ENCODE peak calls at places on chromosomes 12 and 14, in five cellular contexts. Q, E, K, B and H are unnamed samples.

GRCh38 chr12:29709056-29709455 is 74.7 kb downstream of the TMTC1 start:
- DNase-seq in Q (no peak), E (no peak), K (peak), B (no peak), H (no peak)

GRCh38 chr12:100913872-100914600 is 119.5 kb downstream of the ANO4 start:
- DNase-seq in Q (no peak), E (no peak), K (no peak), B (no peak), H (no peak)

GRCh38 chr12:13173012-13173441 is 23.5 kb upstream of the EMP1 start:
- DNase-seq in Q (no peak), E (no peak), K (no peak), B (peak), H (no peak)

GRCh38 chr12:104055686-104056388 is 5.8 kb upstream of the GLT8D2 start:
- DNase-seq in Q (peak), E (no peak), K (peak), B (peak), H (peak)

GRCh38 chr14:20630340-20631022 is 11.0 kb downstream of the OR6S1 start:
- DNase-seq in Q (no peak), E (peak), K (peak), B (no peak), H (no peak)

GRCh38 chr14:53881161-53881846 is 75.3 kb downstream of the BMP4 start:
- DNase-seq in Q (no peak), E (peak), K (no peak), B (no peak), H (no peak)

GRCh38 chr14:95523818-95524448 is 7.5 kb upstream of the SYNE3 start:
- DNase-seq in Q (no peak), E (no peak), K (no peak), B (no peak), H (peak)

GRCh38 chr14:103737432-103738045 is 21.9 kb downstream of the ZFYVE21 start:
- DNase-seq in Q (no peak), E (no peak), K (no peak), B (no peak), H (no peak)

GRCh38 chr12:19205120-19205519 is 75.6 kb downstream of the PLEKHA5 start:
- DNase-seq in Q (no peak), E (no peak), K (no peak), B (no peak), H (no peak)

GRCh38 chr14:89669209-89669608 is 252.2 kb upstream of the FOXN3 start:
- DNase-seq in Q (no peak), E (no peak), K (no peak), B (no peak), H (no peak)

GRCh38 chr14:45135181-45135580 is 549 bp upstream of the FANCM start:
- DNase-seq in Q (no peak), E (peak), K (peak), B (no peak), H (no peak)

GRCh38 chr14:58130121-58130782 is 21.8 kb downstream of the ARMH4 start:
- DNase-seq in Q (no peak), E (no peak), K (no peak), B (no peak), H (no peak)

GRCh38 chr12:68641138-68641537 is 30.4 kb downstream of the RAP1B start:
- DNase-seq in Q (no peak), E (no peak), K (no peak), B (no peak), H (no peak)

GRCh38 chr14:52029881-52030280 is 39.0 kb downstream of the NID2 start:
- DNase-seq in Q (no peak), E (no peak), K (no peak), B (no peak), H (no peak)

GRCh38 chr12:10033783-10034381 is 3.4 kb downstream of the CLEC9A start:
- DNase-seq in Q (no peak), E (peak), K (peak), B (no peak), H (no peak)

GRCh38 chr14:77158175-77158908 is 16.8 kb upstream of the ZDHHC22 start:
- DNase-seq in Q (peak), E (peak), K (peak), B (peak), H (peak)

GRCh38 chr14:104516906-104517305 is 62.7 kb upstream of the C14orf180 start:
- DNase-seq in Q (no peak), E (no peak), K (no peak), B (no peak), H (no peak)

GRCh38 chr14:103418508-103418818 is 33.2 kb downstream of the MARK3 start:
- DNase-seq in Q (no peak), E (no peak), K (no peak), B (no peak), H (no peak)

GRCh38 chr14:60349663-60350365 is 100.8 kb downstream of the PPM1A start:
- DNase-seq in Q (peak), E (peak), K (peak), B (no peak), H (peak)

GRCh38 chr12:56021882-56022497 is 1.1 kb downstream of the IKZF4 start:
- DNase-seq in Q (no peak), E (no peak), K (no peak), B (no peak), H (no peak)

GRCh38 chr12:92472198-92472597 is 230.6 kb upstream of the PLEKHG7 start:
- DNase-seq in Q (no peak), E (no peak), K (no peak), B (no peak), H (no peak)

GRCh38 chr12:82619644-82620043 is 67.1 kb upstream of the TMTC2 start:
- DNase-seq in Q (no peak), E (no peak), K (no peak), B (no peak), H (no peak)